ENCODE peak calls at places on chromosomes 4 and X, in five cellular contexts. Z, K, T, W and J are unnamed samples.

GRCh38 chr4:82799006-82799881 is 648 bp upstream of the SCD5 start:
- DNase-seq in Z (no peak), K (no peak), T (no peak), W (no peak), J (no peak)

GRCh38 chr4:84691170-84691691 is 108.3 kb downstream of the CDS1 start:
- DNase-seq in Z (no peak), K (no peak), T (no peak), W (no peak), J (no peak)

GRCh38 chr4:188012546-188012945 is 17.0 kb downstream of the ZFP42 start:
- DNase-seq in Z (no peak), K (no peak), T (no peak), W (no peak), J (no peak)

GRCh38 chr4:149426461-149426860 is 389.2 kb downstream of the IQCM start:
- DNase-seq in Z (no peak), K (no peak), T (no peak), W (no peak), J (no peak)

GRCh38 chr4:184510431-184510830 is 36.1 kb upstream of the IRF2 start:
- DNase-seq in Z (no peak), K (no peak), T (no peak), W (no peak), J (no peak)

GRCh38 chr4:181350578-181351420 is 892.4 kb upstream of the TENM3 start:
- DNase-seq in Z (no peak), K (no peak), T (no peak), W (no peak), J (no peak)

GRCh38 chr4:106368678-106369077 is at the start of gene GIMD1:
- DNase-seq in Z (no peak), K (no peak), T (no peak), W (no peak), J (no peak)

GRCh38 chr4:10733016-10733415 is 48.4 kb upstream of the CLNK start:
- DNase-seq in Z (no peak), K (no peak), T (no peak), W (no peak), J (no peak)

GRCh38 chrX:42246814-42247213 is 323.5 kb upstream of the CASK start:
- DNase-seq in Z (peak; percentile 11), K (no peak), T (no peak), W (no peak), J (no peak)

GRCh38 chrX:37726346-37726745 is 40.8 kb downstream of the XK start:
- DNase-seq in Z (no peak), K (no peak), T (no peak), W (no peak), J (no peak)

GRCh38 chrX:130173190-130173895 is 1.6 kb downstream of the RAB33A start:
- DNase-seq in Z (no peak), K (no peak), T (peak; percentile 50), W (peak; percentile 56), J (no peak)

GRCh38 chrX:20066968-20067708 is 49.6 kb downstream of the MAP7D2 start:
- DNase-seq in Z (peak; percentile 35), K (peak; percentile 26), T (peak; percentile 14), W (no peak), J (peak; percentile 21)

GRCh38 chrX:139759637-139760036 is 51.7 kb upstream of the MCF2 start:
- DNase-seq in Z (no peak), K (no peak), T (peak; percentile 7), W (no peak), J (no peak)

GRCh38 chr4:114599231-114600065 is 841 bp downstream of the UGT8 start:
- DNase-seq in Z (no peak), K (no peak), T (no peak), W (no peak), J (no peak)

GRCh38 chrX:41265615-41266014 is 68.3 kb upstream of the DDX3X start:
- DNase-seq in Z (no peak), K (no peak), T (no peak), W (no peak), J (no peak)

GRCh38 chrX:126137899-126138298 is 28.2 kb downstream of the DCAF12L2 start:
- DNase-seq in Z (no peak), K (no peak), T (no peak), W (no peak), J (no peak)

GRCh38 chrX:69313622-69314290 is 148.5 kb upstream of the PJA1 start:
- DNase-seq in Z (no peak), K (no peak), T (no peak), W (no peak), J (no peak)

GRCh38 chr4:158775091-158775651 is 6.3 kb downstream of the FNIP2 start:
- DNase-seq in Z (no peak), K (no peak), T (no peak), W (no peak), J (no peak)

GRCh38 chr4:54658321-54659093 is 750 bp downstream of the KIT start:
- DNase-seq in Z (peak; percentile 14), K (peak; percentile 35), T (peak; percentile 55), W (no peak), J (peak; percentile 25)

GRCh38 chr4:126957555-126958440 is 675.0 kb upstream of the INTU start:
- DNase-seq in Z (no peak), K (no peak), T (no peak), W (no peak), J (no peak)

GRCh38 chr4:129278868-129279267 is 182.9 kb downstream of the C4orf33 start:
- DNase-seq in Z (no peak), K (no peak), T (no peak), W (no peak), J (no peak)

GRCh38 chr4:175916636-175917351 is 104.7 kb upstream of the GPM6A start:
- DNase-seq in Z (no peak), K (no peak), T (no peak), W (no peak), J (no peak)

GRCh38 chrX:943035-943434 is 269.4 kb downstream of the CRLF2 start:
- DNase-seq in Z (no peak), K (no peak), T (no peak), W (no peak), J (no peak)

GRCh38 chr4:150581611-150582010 is 340 bp upstream of the MAB21L2 start:
- DNase-seq in Z (no peak), K (no peak), T (no peak), W (no peak), J (no peak)

GRCh38 chrX:27136325-27136724 is 326.8 kb downstream of the PPP4R3C start:
- DNase-seq in Z (no peak), K (no peak), T (no peak), W (no peak), J (no peak)

GRCh38 chr4:3472411-3473141 is 9.5 kb downstream of the DOK7 start:
- DNase-seq in Z (no peak), K (no peak), T (no peak), W (no peak), J (no peak)

GRCh38 chr4:158304694-158305093 is 94.4 kb downstream of the TMEM144 start:
- DNase-seq in Z (no peak), K (no peak), T (no peak), W (no peak), J (no peak)

GRCh38 chrX:109760922-109761250 is 27.8 kb upstream of the ACSL4 start:
- DNase-seq in Z (no peak), K (no peak), T (no peak), W (no peak), J (no peak)

GRCh38 chrX:129593137-129593536 is 53.1 kb downstream of the OCRL start:
- DNase-seq in Z (no peak), K (no peak), T (peak; percentile 32), W (no peak), J (no peak)

GRCh38 chrX:9747644-9748043 is 18.0 kb downstream of the GPR143 start:
- DNase-seq in Z (no peak), K (no peak), T (no peak), W (no peak), J (no peak)

GRCh38 chr4:63717384-63717783 is 691.9 kb downstream of the TECRL start:
- DNase-seq in Z (peak; percentile 21), K (no peak), T (peak; percentile 9), W (peak; percentile 3), J (no peak)

DNA sequence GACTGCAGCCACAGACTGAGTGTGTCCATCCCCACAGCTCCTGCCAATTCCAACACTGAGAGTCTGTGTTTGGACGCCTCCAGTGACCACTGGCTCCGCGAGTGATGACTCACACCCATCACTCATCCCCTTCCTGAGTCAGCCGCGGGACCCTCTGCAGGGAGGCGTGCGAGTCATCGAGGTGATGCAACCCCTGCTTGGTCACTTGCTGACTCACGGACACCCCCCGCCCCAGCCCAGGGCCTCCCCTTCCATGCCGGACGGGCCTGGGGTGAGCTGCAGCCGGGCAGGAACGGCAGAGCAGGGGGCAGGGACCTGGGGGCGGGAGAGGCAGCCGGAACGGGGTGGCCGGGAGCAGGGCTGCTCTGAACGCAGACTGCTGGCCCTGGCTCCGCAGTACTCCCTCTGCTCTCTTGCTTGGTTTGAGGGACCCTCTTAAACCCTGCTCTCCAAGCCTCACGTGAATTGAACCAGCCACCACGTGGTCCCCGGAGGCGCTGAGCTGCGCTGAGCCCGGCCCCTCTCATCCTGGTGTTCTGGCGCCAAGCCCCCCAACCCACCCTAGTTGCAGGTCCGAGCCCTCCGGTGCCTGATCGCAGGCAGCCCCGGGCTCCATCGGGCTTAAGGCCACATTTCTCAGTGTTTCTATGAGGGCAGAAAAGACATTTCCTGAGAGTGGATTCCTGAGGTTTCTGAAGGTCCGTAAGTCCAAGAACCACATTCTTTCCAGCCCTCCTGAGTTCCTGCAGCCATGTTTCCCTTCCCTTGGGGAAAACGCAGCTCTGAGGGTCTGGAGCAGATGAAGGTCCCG is 32.4 kb downstream of the FGFRL1 start:
- DNase-seq in Z (peak; percentile 84), K (no peak), T (peak; percentile 94), W (no peak), J (peak; percentile 21)
- TF ChIP-seq POLR2A in Z (no peak), K (no peak), T (peak; percentile 68), W (no peak), J (no peak)

GRCh38 chr4:134421734-134422133 is 220.1 kb upstream of the PABPC4L start:
- DNase-seq in Z (no peak), K (no peak), T (no peak), W (no peak), J (no peak)

GRCh38 chr4:134426821-134427220 is 225.2 kb upstream of the PABPC4L start:
- DNase-seq in Z (no peak), K (no peak), T (no peak), W (no peak), J (no peak)

GRCh38 chr4:134422776-134423175 is 221.2 kb upstream of the PABPC4L start:
- DNase-seq in Z (no peak), K (no peak), T (no peak), W (no peak), J (no peak)
- TF ChIP-seq TAF1 in Z (no peak), K (no peak), T (no peak), W (no peak), J (no peak)

GRCh38 chrX:112840382-112841113 is at the start of gene AMOT:
- DNase-seq in Z (peak; percentile 1), K (peak; percentile 31), T (peak; percentile 70), W (no peak), J (peak; percentile 37)
- TF ChIP-seq POLR2AphosphoS5 in Z (no peak), K (no peak), T (no peak), W (no peak), J (no peak)

DNA sequence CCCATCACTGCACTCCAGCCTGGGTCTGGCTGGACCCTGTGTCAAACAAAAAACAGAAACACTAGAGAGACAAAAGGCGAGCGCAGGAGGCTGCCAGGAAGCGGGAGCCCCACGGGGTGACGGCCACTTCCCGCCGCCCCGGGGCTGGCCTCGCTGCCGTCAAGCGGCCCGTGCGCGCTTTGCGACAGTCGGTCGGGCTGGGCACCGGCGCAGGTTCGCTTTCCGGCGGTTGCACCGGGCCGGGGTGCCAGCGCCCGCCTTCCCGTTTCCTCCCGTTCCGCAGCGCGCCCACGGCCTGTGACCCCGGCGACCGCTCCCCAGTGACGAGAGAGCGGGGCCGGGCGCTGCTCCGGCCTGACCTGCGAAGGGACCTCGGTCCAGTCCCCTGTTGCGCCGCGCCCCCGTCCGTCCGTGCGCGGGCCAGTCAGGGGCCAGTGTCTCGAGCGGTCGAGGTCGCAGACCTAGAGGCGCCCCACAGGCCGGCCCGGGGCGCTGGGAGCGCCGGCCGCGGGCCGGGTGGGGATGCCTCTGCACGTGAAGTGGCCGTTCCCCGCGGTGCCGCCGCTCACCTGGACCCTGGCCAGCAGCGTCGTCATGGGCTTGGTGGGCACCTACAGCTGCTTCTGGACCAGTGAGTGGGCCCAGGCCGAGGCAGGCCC is at the start of gene TAFAZZIN:
- DNase-seq in Z (peak; percentile 21), K (peak; percentile 81), T (peak; percentile 79), W (no peak), J (peak; percentile 84)
- TF ChIP-seq POLR2A in Z (peak; percentile 78), K (peak; percentile 83), T (peak; percentile 88), W (peak; percentile 82), J (peak; percentile 74)